ENCODE peak calls at places on chromosome 15, in five cellular contexts. M is NT2/D1, J is HepG2, H is GM12878, G is H1. O is an unnamed sample.

GRCh38 chr15:48566669-48567068 is 78.8 kb downstream of the FBN1 start:
- DNase-seq in M (no peak), G (no peak), J (no peak), H (no peak), O (no peak)

GRCh38 chr15:72163719-72164118 is 33.9 kb downstream of the GRAMD2A start:
- DNase-seq in H (no peak), M (no peak), G (no peak), J (no peak), O (no peak)

GRCh38 chr15:42144841-42145375 is 11.5 kb downstream of the PLA2G4F start:
- DNase-seq in H (no peak), M (no peak), J (no peak), G (no peak), O (no peak)

GRCh38 chr15:91970142-91970541 is 116.6 kb downstream of the SLCO3A1 start:
- DNase-seq in J (no peak), M (no peak), G (no peak), H (no peak), O (no peak)

GRCh38 chr15:60426870-60427528 is 29.2 kb upstream of the ANXA2 start:
- DNase-seq in H (no peak), M (no peak), G (no peak), J (no peak), O (no peak)

GRCh38 chr15:64961013-64961412 is 28.7 kb downstream of the SPG21 start:
- DNase-seq in J (no peak), M (no peak), G (no peak), H (no peak), O (no peak)

GRCh38 chr15:63094495-63094931 is 27.1 kb upstream of the LACTB start:
- DNase-seq in G (no peak), J (peak), H (no peak), M (no peak), O (no peak)

GRCh38 chr15:72117448-72117697 is 577 bp downstream of the MYO9A start:
- DNase-seq in H (no peak), J (peak), M (no peak), G (peak), O (peak)

GRCh38 chr15:33008284-33009011 is 186.1 kb downstream of the FMN1 start:
- DNase-seq in M (no peak), H (no peak), G (no peak), J (no peak), O (no peak)

GRCh38 chr15:72155021-72155621 is 36.9 kb downstream of the SENP8 start:
- DNase-seq in J (no peak), H (no peak), G (no peak), M (no peak), O (no peak)

GRCh38 chr15:69271217-69271616 is 27.5 kb upstream of the PAQR5 start:
- DNase-seq in H (no peak), G (no peak), M (no peak), J (no peak), O (no peak)

GRCh38 chr15:69561071-69561784 is 108.6 kb downstream of the RPLP1 start:
- DNase-seq in G (no peak), J (peak), M (no peak), H (no peak), O (no peak)

GRCh38 chr15:22961661-22962221 is 18.4 kb downstream of the CYFIP1 start:
- DNase-seq in M (no peak), G (no peak), H (no peak), J (no peak), O (no peak)
- TF ChIP-seq SUZ12 in M (no peak), G (no peak), H (no peak), J (no peak), O (no peak)

GRCh38 chr15:45704329-45705249 is 69.8 kb downstream of the SQOR start:
- DNase-seq in H (no peak), G (no peak), M (peak), J (no peak), O (no peak)
- TF ChIP-seq SUZ12 in H (no peak), G (no peak), M (no peak), J (no peak), O (no peak)

GRCh38 chr15:35302340-35302739 is 217.2 kb upstream of the NANOGP8 start:
- DNase-seq in J (no peak), M (no peak), H (no peak), G (no peak), O (no peak)

GRCh38 chr15:35306361-35306981 is 221.4 kb upstream of the NANOGP8 start:
- DNase-seq in H (no peak), J (no peak), G (no peak), M (no peak), O (no peak)

GRCh38 chr15:35305906-35306305 is 220.8 kb upstream of the NANOGP8 start:
- DNase-seq in J (no peak), M (no peak), G (no peak), H (no peak), O (no peak)

GRCh38 chr15:35305031-35305555 is 220.0 kb upstream of the NANOGP8 start:
- DNase-seq in G (no peak), M (no peak), H (no peak), J (no peak), O (no peak)

DNA sequence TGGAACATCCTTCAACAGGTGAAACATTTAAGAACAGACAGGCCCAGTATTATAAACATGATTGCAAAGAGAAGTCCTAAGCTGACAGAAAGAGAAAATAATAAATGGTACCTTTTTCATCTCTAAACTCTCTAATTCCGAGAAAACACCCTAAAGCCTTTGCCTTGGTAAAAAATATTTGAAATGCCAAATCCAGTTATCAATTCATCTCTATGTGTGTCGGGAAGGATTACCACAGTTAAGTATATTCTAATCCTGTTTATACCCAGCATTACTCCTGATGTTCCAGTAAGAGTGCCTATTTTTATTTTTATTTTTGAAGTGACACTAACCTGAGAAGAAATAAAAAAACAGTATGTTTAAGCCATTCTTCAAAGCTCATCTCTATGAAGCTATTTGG is 219.3 kb upstream of the NANOGP8 start:
- DNase-seq in H (no peak), J (no peak), G (no peak), M (no peak), O (no peak)
- TF ChIP-seq SUZ12 in H (no peak), J (no peak), G (no peak), M (no peak), O (no peak)

GRCh38 chr15:85440451-85440850 is 60.0 kb downstream of the AKAP13 start:
- DNase-seq in G (no peak), H (no peak), J (no peak), M (no peak), O (no peak)
- TF ChIP-seq SUZ12 in G (no peak), H (no peak), J (no peak), M (no peak), O (no peak)

GRCh38 chr15:26098801-26099200 is 235.7 kb upstream of the ATP10A start:
- DNase-seq in H (no peak), J (no peak), G (no peak), M (no peak), O (no peak)

GRCh38 chr15:26106556-26106955 is 243.4 kb upstream of the ATP10A start:
- DNase-seq in H (no peak), G (no peak), M (no peak), J (no peak), O (no peak)

GRCh38 chr15:26101443-26101842 is 238.3 kb upstream of the ATP10A start:
- DNase-seq in G (no peak), H (no peak), J (no peak), M (no peak), O (no peak)

GRCh38 chr15:26102365-26102764 is 239.2 kb upstream of the ATP10A start:
- DNase-seq in H (no peak), G (no peak), M (no peak), J (no peak), O (no peak)

GRCh38 chr15:26102988-26103387 is 239.9 kb upstream of the ATP10A start:
- DNase-seq in H (no peak), G (no peak), J (no peak), M (no peak), O (no peak)
- TF ChIP-seq SUZ12 in H (no peak), G (no peak), J (no peak), M (no peak), O (no peak)

GRCh38 chr15:79863886-79864285 is 32.9 kb downstream of the MTHFS start:
- DNase-seq in M (no peak), G (no peak), H (no peak), J (no peak), O (no peak)
- TF ChIP-seq SUZ12 in M (no peak), G (no peak), H (no peak), J (no peak), O (no peak)

GRCh38 chr15:82045179-82045891 is 483 bp downstream of the MEX3B start:
- DNase-seq in M (no peak), H (no peak), J (no peak), G (no peak), O (peak)

GRCh38 chr15:82044373-82045178 is 1.2 kb downstream of the MEX3B start:
- DNase-seq in M (no peak), H (no peak), J (no peak), G (no peak), O (peak)

GRCh38 chr15:82043130-82043673 is 2.6 kb downstream of the MEX3B start:
- DNase-seq in G (no peak), J (no peak), H (no peak), M (no peak), O (no peak)

GRCh38 chr15:82045892-82046667 is at the start of gene MEX3B:
- DNase-seq in G (peak), J (peak), H (peak), M (peak), O (peak)

GRCh38 chr15:82043726-82044372 is 2.0 kb downstream of the MEX3B start:
- DNase-seq in G (no peak), M (no peak), J (no peak), H (no peak), O (no peak)
- TF ChIP-seq SUZ12 in G (no peak), M (no peak), J (no peak), H (no peak), O (no peak)

DNA sequence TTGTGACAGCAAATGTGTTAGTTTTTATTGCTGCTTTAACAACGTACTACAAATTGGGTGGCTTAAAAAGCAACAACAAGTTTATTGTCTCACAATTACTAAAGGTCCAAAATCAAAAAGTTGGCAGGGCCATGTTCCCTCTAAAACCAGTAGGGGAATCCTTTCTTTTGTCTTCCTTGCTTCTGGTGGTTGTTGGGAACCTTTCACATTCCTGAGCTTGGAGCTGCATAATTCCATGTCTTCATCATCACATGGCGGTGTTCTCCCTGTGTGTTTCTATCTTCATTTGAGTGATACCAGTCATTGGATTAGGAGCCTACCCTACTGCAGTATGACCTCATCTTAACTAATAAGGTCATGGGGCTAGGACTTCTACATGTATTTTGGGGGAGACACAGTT is 7.4 kb downstream of the SPRED1 start:
- DNase-seq in H (no peak), M (no peak), G (no peak), J (no peak), O (no peak)
- TF ChIP-seq SUZ12 in H (no peak), M (no peak), G (no peak), J (no peak), O (no peak)

GRCh38 chr15:39931615-39932014 is 2.3 kb upstream of the EIF2AK4 start:
- DNase-seq in M (no peak), J (no peak), H (no peak), G (no peak), O (no peak)
- TF ChIP-seq SUZ12 in M (no peak), J (no peak), H (no peak), G (no peak), O (no peak)

GRCh38 chr15:79416876-79417275 is 15.3 kb upstream of the MINAR1 start:
- DNase-seq in J (no peak), M (no peak), H (no peak), G (no peak), O (no peak)

DNA sequence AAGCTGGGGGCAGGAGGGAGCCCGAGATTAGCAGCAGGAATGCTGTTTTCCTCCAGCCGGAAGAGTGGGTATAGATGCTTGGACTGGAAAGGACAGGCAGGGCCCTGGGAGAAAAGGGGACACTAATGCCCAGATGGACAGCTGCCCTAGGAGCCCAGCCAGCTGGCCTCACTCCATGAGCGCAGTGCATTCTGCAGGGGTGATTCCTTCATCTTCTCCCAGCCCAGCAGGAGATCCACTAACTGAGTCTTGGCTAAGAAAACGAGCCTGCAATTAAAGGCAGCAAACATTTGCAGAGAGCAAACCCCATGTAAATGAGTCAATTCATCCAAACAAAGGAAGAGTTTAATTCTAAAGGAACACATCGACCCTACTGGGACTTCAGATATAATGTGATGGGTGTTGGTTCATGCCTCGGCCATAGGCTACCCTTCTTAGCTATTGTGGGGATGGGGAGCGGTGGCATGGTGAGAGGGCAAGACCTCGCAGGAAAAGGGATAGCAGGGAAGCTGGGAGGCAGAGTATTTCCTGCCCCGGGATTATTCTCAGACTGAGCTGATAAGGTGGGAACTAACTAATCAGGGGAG is 13.3 kb upstream of the MINAR1 start:
- DNase-seq in H (no peak), G (no peak), M (no peak), J (no peak), O (no peak)
- TF ChIP-seq SUZ12 in H (no peak), G (no peak), M (no peak), J (no peak), O (no peak)

O was measured in HEK293T.